ENCODE peak calls at places on chromosomes 13 and 19, in seven cellular contexts. M, O, H, B, N, S and T are unnamed samples.

GRCh38 chr13:32538234-32538620 is 368 bp downstream of the N4BP2L2 start:
- DNase-seq in M (no peak), O (peak), H (no peak), B (peak), N (peak), S (no peak), T (peak)

GRCh38 chr19:27750697-27751391 is 1462.1 kb downstream of the UQCRFS1 start:
- DNase-seq in M (no peak), O (no peak), H (no peak), B (no peak), N (no peak), S (no peak), T (no peak)

GRCh38 chr13:76890036-76890435 is 3.8 kb upstream of the KCTD12 start:
- DNase-seq in M (peak), O (peak), H (no peak), B (no peak), N (no peak), S (no peak), T (no peak)

GRCh38 chr13:31476266-31476665 is 263.1 kb upstream of the RXFP2 start:
- DNase-seq in M (no peak), O (peak), H (no peak), B (no peak), N (no peak), S (no peak), T (no peak)

GRCh38 chr19:46791944-46792343 is 3.5 kb upstream of the SLC1A5 start:
- DNase-seq in M (no peak), O (no peak), H (no peak), B (no peak), N (no peak), S (no peak), T (peak)

GRCh38 chr19:55345818-55346724 is 6.4 kb downstream of the KMT5C start:
- DNase-seq in M (no peak), O (peak), H (no peak), B (no peak), N (no peak), S (no peak), T (no peak)

GRCh38 chr13:101661839-101662238 is 209.4 kb downstream of the ITGBL1 start:
- DNase-seq in M (no peak), O (no peak), H (no peak), B (no peak), N (no peak), S (no peak), T (no peak)

GRCh38 chr13:110152351-110152750 is 154.6 kb downstream of the COL4A1 start:
- DNase-seq in M (no peak), O (peak), H (no peak), B (no peak), N (no peak), S (no peak), T (no peak)

GRCh38 chr19:35155441-35155840 is 906 bp downstream of the FXYD5 start:
- DNase-seq in M (no peak), O (peak), H (peak), B (no peak), N (no peak), S (no peak), T (no peak)

GRCh38 chr19:51365211-51366049 is 758 bp downstream of the ETFB start:
- DNase-seq in M (peak), O (peak), H (peak), B (no peak), N (no peak), S (no peak), T (no peak)

GRCh38 chr19:29467824-29468401 is 57.9 kb upstream of the VSTM2B start:
- DNase-seq in M (peak), O (no peak), H (peak), B (peak), N (no peak), S (no peak), T (peak)
- TF ChIP-seq CTCF in M (peak), O (peak), H (peak), B (peak), N (peak), S (no peak), T (peak)

GRCh38 chr19:17775245-17775927 is 19.6 kb upstream of the B3GNT3 start:
- DNase-seq in M (peak), O (peak), H (peak), B (no peak), N (peak), S (no peak), T (no peak)
- TF ChIP-seq CTCF in M (peak), O (peak), H (peak), B (peak), N (peak), S (peak), T (peak)

DNA sequence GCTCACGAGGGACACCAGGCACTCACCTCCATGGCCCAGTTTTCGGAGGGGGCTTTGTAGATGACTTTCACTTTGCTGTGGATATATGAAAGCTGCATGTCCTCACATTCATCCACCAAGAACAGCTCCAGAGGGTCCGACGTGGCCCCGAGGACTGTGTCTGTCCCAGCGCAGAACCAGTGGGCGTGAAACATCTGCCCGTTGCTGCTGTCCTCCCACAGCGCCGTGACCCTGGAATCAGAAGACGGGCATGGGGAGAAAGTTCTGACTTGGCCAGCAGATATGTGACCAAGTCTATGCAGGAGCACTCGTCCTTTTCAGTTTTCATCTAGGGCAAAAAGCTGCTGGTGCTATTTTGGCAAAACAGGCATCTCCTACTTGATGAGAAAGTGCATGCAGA is 29.7 kb upstream of the EIF3G start:
- DNase-seq in M (no peak), O (no peak), H (no peak), B (no peak), N (no peak), S (no peak), T (no peak)
- TF ChIP-seq CTCF in M (no peak), O (no peak), H (no peak), B (no peak), N (no peak), S (no peak), T (no peak)

DNA sequence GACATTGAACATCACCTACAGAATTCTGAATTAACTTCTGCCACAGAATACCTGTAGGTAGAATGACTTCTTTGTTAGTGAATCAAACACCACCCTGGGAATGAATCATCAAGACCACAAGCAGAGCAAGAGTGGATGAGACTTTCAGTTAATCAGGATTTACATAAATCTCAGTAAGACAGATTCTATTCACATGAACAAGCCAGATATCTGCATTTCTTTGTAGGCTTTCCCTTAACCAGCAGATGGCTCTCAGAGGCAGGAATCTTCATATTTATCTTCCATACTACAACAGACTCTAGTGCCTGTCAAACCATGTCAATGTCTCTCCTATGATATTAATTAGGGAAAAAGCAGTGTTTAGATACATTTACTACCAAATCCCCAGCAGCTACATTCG is 412.1 kb downstream of the KLF12 start:
- DNase-seq in M (peak), O (peak), H (peak), B (no peak), N (no peak), S (no peak), T (peak)
- TF ChIP-seq CTCF in M (peak), O (peak), H (peak), B (peak), N (no peak), S (no peak), T (peak)

DNA sequence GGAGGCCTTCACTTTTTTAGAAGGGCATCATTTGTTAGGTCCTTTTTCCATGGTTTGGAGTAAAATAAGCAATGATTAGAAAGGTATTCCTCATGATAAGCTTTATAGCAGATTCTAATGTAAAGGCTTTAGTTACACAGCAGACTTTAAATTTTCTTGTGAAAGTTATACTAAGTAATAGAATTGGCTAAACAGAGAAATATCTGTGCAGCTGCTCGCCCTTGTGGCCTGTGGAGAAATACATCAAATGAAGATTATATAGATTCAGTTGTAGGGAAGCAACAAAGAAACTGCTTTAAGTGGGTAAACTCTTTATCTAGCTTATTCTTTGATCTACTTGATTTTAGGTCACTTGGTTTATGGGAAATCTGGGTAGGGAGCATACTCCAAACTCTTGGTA is 1269.7 kb upstream of the SPRY2 start:
- DNase-seq in M (no peak), O (no peak), H (no peak), B (no peak), N (no peak), S (no peak), T (no peak)
- TF ChIP-seq CTCF in M (no peak), O (no peak), H (no peak), B (no peak), N (no peak), S (no peak), T (no peak)

DNA sequence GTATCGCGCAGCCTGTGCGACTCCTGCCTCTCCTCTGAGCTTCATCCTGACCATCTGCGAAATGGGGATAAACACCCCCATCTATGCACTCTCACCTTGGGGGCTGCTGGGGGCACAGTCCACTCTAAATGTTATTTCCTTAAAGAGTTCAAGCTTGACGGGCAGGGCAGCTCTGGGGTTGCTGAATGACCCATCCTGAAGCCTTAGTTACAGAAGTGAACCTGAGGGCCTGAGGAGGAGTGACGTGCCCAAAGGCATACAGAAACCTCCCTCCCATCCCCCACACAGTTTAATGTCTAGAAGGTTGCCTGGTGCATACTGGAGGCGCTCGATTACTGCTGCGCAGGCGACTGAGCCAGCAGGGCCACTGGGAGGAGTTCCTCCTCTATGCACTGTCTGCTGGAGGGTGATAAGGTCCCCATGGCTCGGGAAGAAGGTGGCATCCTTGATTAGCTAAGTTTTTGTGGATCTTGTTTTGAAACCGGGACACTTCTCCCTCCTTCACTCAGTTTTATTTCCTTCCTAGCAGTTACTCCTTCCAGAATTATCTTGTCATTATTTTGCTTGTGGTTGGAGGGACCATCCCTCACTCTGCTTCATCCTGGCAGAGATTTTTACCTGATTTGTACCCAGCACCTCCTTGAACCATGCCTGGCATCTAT is 572 bp upstream of the FKBP8 start:
- DNase-seq in M (peak), O (peak), H (peak), B (peak), N (no peak), S (no peak), T (peak)
- TF ChIP-seq CTCF in M (peak), O (no peak), H (peak), B (no peak), N (no peak), S (no peak), T (peak)

GRCh38 chr19:2478756-2479555 is 3.0 kb downstream of the GADD45B start:
- DNase-seq in M (peak), O (peak), H (peak), B (no peak), N (no peak), S (peak), T (peak)

GRCh38 chr19:2477141-2477710 is 1.3 kb downstream of the GADD45B start:
- DNase-seq in M (peak), O (peak), H (peak), B (no peak), N (no peak), S (no peak), T (no peak)

GRCh38 chr19:2477732-2478191 is 1.8 kb downstream of the GADD45B start:
- DNase-seq in M (peak), O (peak), H (peak), B (no peak), N (no peak), S (no peak), T (peak)

GRCh38 chr19:2479556-2480194 is 3.7 kb downstream of the GADD45B start:
- DNase-seq in M (no peak), O (no peak), H (peak), B (no peak), N (no peak), S (no peak), T (no peak)

GRCh38 chr19:2478324-2478755 is 2.4 kb downstream of the GADD45B start:
- DNase-seq in M (peak), O (peak), H (peak), B (no peak), N (no peak), S (peak), T (no peak)
- TF ChIP-seq CTCF in M (no peak), O (no peak), H (peak), B (no peak), N (peak), S (peak), T (no peak)

GRCh38 chr13:24861617-24862362 is 97.8 kb downstream of the RNF17 start:
- DNase-seq in M (no peak), O (no peak), H (no peak), B (no peak), N (no peak), S (no peak), T (no peak)

GRCh38 chr13:24863748-24864540 is 100.0 kb downstream of the RNF17 start:
- DNase-seq in M (no peak), O (no peak), H (no peak), B (no peak), N (no peak), S (no peak), T (no peak)

GRCh38 chr13:24866488-24866887 is 102.5 kb downstream of the RNF17 start:
- DNase-seq in M (no peak), O (no peak), H (no peak), B (no peak), N (no peak), S (no peak), T (no peak)

GRCh38 chr13:24864579-24864978 is 100.6 kb downstream of the RNF17 start:
- DNase-seq in M (peak), O (no peak), H (no peak), B (no peak), N (no peak), S (no peak), T (no peak)

DNA sequence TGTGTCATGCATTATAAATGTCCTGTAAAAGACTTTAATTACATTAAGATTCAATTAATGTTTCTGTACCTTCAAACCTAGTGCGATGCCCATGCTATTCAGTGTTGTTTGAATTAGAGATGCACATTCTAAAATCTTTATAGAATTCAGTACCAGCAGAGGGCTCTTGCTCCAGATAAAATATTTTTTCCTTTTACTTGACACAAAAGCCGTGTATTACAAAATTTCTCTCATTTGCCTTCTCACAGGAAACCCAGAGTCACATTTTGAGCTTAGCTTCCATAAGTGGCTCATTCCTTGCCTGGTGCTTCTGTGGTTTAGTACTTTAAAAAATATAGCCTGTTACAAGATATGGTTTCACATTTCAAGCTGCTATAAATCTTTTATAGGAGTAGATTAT is 101.2 kb downstream of the RNF17 start:
- DNase-seq in M (peak), O (peak), H (peak), B (no peak), N (no peak), S (no peak), T (no peak)
- TF ChIP-seq CTCF in M (no peak), O (peak), H (peak), B (peak), N (no peak), S (peak), T (peak)